ENCODE peak calls at places on chromosomes 6 and 20, in nine cellular contexts. U is SK-N-SH; H is HCT116; D is breast epithelium; A is CD4-positive, alpha-beta T cell; Z is H9; C is A673; P is heart left ventricle; V is PC-3. G is an unnamed sample.
A peak's percentile ranks its signal among the peaks of the same experiment; 100 is the strongest.

GRCh38 chr6:151763303-151763702 is 44.2 kb upstream of the ESR1 start:
- DNase-seq in U (peak; percentile 6), H (no peak), D (no peak), A (no peak), Z (no peak), C (peak; percentile 47), P (no peak), V (peak; percentile 69), G (no peak)

GRCh38 chr20:34627458-34627857 is 49.4 kb downstream of the PIGU start:
- DNase-seq in U (no peak), H (no peak), D (no peak), A (no peak), Z (no peak), C (no peak), P (no peak), V (peak; percentile 58), G (no peak)

GRCh38 chr6:30816791-30817739 is 67.3 kb upstream of the DDR1 start:
- DNase-seq in U (no peak), H (no peak), D (no peak), A (no peak), Z (no peak), C (no peak), P (no peak), V (no peak), G (no peak)

GRCh38 chr20:35226775-35227681 is 538 bp downstream of the MMP24 start:
- DNase-seq in U (peak; percentile 86), H (no peak), D (no peak), A (peak; percentile 31), Z (peak; percentile 74), C (peak; percentile 62), P (peak; percentile 36), V (peak; percentile 41), G (no peak)

GRCh38 chr20:12171927-12172581 is 254.4 kb downstream of the BTBD3 start:
- DNase-seq in U (no peak), H (no peak), D (no peak), A (no peak), Z (no peak), C (no peak), P (no peak), V (peak; percentile 58), G (no peak)

GRCh38 chr20:23235173-23236027 is 115.2 kb upstream of the NXT1 start:
- DNase-seq in U (peak; percentile 44), H (peak; percentile 52), D (no peak), A (no peak), Z (peak; percentile 83), C (peak; percentile 63), P (peak; percentile 76), V (peak; percentile 61), G (peak; percentile 68)

GRCh38 chr20:675453-676314 is at the start of gene SCRT2:
- DNase-seq in U (peak; percentile 81), H (no peak), D (peak; percentile 79), A (peak; percentile 58), Z (peak; percentile 81), C (peak; percentile 73), P (peak; percentile 86), V (peak; percentile 83), G (no peak)

GRCh38 chr6:34592208-34592952 is 36.3 kb upstream of the SPDEF start:
- DNase-seq in U (no peak), H (no peak), D (no peak), A (no peak), Z (no peak), C (no peak), P (no peak), V (no peak), G (no peak)

GRCh38 chr20:49381558-49382493 is 100.6 kb downstream of the KCNB1 start:
- DNase-seq in U (peak; percentile 72), H (peak; percentile 33), D (peak; percentile 87), A (no peak), Z (no peak), C (peak; percentile 45), P (peak; percentile 82), V (peak; percentile 38), G (no peak)

GRCh38 chr20:1702288-1702687 is 44.7 kb upstream of the SIRPG start:
- DNase-seq in U (no peak), H (no peak), D (no peak), A (no peak), Z (no peak), C (no peak), P (no peak), V (no peak), G (no peak)

GRCh38 chr6:146741609-146742008 is 142.8 kb downstream of the ADGB start:
- DNase-seq in U (no peak), H (no peak), D (no peak), A (no peak), Z (no peak), C (no peak), P (no peak), V (peak; percentile 6), G (no peak)

GRCh38 chr20:30486103-30486478 is 771.4 kb upstream of the DEFB115 start:
- DNase-seq in U (no peak), H (no peak), D (no peak), A (no peak), Z (no peak), C (no peak), P (no peak), V (no peak), G (no peak)

GRCh38 chr20:30491016-30491415 is 766.4 kb upstream of the DEFB115 start:
- DNase-seq in U (no peak), H (no peak), D (peak; percentile 22), A (no peak), Z (no peak), C (no peak), P (no peak), V (no peak), G (no peak)

GRCh38 chr20:30489604-30490003 is 767.9 kb upstream of the DEFB115 start:
- DNase-seq in U (no peak), H (no peak), D (no peak), A (no peak), Z (no peak), C (no peak), P (no peak), V (no peak), G (no peak)

GRCh38 chr20:30487947-30488926 is 769.2 kb upstream of the DEFB115 start:
- DNase-seq in U (no peak), H (no peak), D (peak; percentile 36), A (no peak), Z (no peak), C (no peak), P (no peak), V (no peak), G (no peak)

GRCh38 chr20:30488941-30489601 is 768.4 kb upstream of the DEFB115 start:
- DNase-seq in U (no peak), H (no peak), D (peak; percentile 33), A (no peak), Z (no peak), C (no peak), P (no peak), V (no peak), G (no peak)
- H3K9me3 ChIP-seq in U (no peaks in the 10 kb centered on the region), H (no peaks in the 10 kb centered on the region), D (peaks cover 37% of the 10 kb centered on the region), A (peaks cover 4% of the 10 kb centered on the region), Z (peaks cover 59% of the 10 kb centered on the region), C (peaks cover 16% of the 10 kb centered on the region), P (no peaks in the 10 kb centered on the region), V (peaks cover 6% of the 10 kb centered on the region), G (no peaks in the 10 kb centered on the region)

DNA sequence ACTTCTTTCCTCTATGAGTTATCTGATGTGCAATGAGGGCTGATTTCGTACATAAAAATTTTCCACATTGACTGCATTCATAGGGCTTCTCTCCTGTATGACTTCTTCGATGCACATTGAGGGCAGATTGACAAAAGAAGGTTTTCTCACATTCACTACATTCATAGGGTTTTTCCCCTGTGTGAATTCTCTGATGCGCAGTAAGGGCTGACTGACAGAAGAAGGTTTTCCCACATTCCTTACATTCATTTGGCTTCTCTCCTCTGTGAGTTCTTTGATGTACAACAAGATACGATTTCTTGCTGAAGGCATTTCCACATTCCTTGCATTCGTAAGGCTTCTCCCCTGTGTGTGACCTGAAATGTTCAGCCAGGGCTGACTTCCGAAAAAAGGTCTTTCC is 11.4 kb downstream of the ZNF334 start:
- DNase-seq in U (no peak), H (no peak), D (no peak), A (no peak), Z (no peak), C (no peak), P (no peak), V (no peak), G (no peak)
- H3K9me3 ChIP-seq in U (peaks cover 8% of the 10 kb centered on the region), H (peaks cover 26% of the 10 kb centered on the region), D (peaks cover 60% of the 10 kb centered on the region), A (peaks cover 41% of the 10 kb centered on the region), Z (peaks cover 77% of the 10 kb centered on the region), C (peaks cover 36% of the 10 kb centered on the region), P (no peaks in the 10 kb centered on the region), V (peaks cover 54% of the 10 kb centered on the region), G (peaks cover 19% of the 10 kb centered on the region)

GRCh38 chr20:55158446-55158845 is 683.1 kb downstream of the DOK5 start:
- DNase-seq in U (no peak), H (no peak), D (no peak), A (no peak), Z (no peak), C (no peak), P (no peak), V (no peak), G (no peak)

GRCh38 chr20:55160996-55161395 is 685.6 kb downstream of the DOK5 start:
- DNase-seq in U (no peak), H (no peak), D (no peak), A (no peak), Z (no peak), C (no peak), P (no peak), V (peak; percentile 48), G (no peak)

GRCh38 chr20:55155360-55155759 is 680.0 kb downstream of the DOK5 start:
- DNase-seq in U (no peak), H (no peak), D (no peak), A (no peak), Z (no peak), C (no peak), P (no peak), V (no peak), G (no peak)

GRCh38 chr20:55159230-55159629 is 683.8 kb downstream of the DOK5 start:
- DNase-seq in U (no peak), H (no peak), D (no peak), A (no peak), Z (no peak), C (no peak), P (no peak), V (no peak), G (no peak)

GRCh38 chr20:55160022-55160421 is 684.6 kb downstream of the DOK5 start:
- DNase-seq in U (no peak), H (no peak), D (no peak), A (no peak), Z (no peak), C (no peak), P (no peak), V (peak; percentile 8), G (no peak)
- H3K9me3 ChIP-seq in U (no peaks in the 10 kb centered on the region), H (peaks cover 28% of the 10 kb centered on the region), D (no peaks in the 10 kb centered on the region), A (no peaks in the 10 kb centered on the region), Z (no peaks in the 10 kb centered on the region), C (peaks cover 8% of the 10 kb centered on the region), P (no peaks in the 10 kb centered on the region), V (peaks cover 43% of the 10 kb centered on the region), G (no peaks in the 10 kb centered on the region)

DNA sequence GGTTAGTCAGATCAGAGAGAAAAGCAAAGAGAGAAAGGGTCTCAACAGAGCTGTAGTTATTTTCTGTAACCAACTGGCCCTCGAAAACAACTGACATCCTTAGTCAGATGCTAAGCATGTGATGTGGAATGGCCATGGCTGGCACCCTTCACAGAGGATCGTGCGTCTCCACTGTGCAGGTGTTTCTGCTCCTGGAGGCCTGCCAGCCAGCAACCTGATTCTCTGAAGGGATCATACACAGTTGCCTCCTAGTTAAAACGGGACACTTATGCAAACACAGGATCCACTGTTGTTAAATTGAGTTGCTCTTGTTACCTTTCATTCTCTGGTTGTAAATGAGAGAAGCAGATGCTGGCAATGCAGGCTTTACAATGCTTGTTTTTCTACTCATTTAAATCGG is 148.5 kb downstream of the HDGFL1 start:
- DNase-seq in U (no peak), H (no peak), D (no peak), A (no peak), Z (no peak), C (no peak), P (no peak), V (peak; percentile 22), G (no peak)
- H3K9me3 ChIP-seq in U (no peaks in the 10 kb centered on the region), H (peaks cover 4% of the 10 kb centered on the region), D (peaks cover 7% of the 10 kb centered on the region), A (peaks cover 6% of the 10 kb centered on the region), Z (no peaks in the 10 kb centered on the region), C (no peaks in the 10 kb centered on the region), P (no peaks in the 10 kb centered on the region), V (peaks cover 2% of the 10 kb centered on the region), G (no peaks in the 10 kb centered on the region)

G was measured in iPS DF 6.9.